ENCODE peak calls at places on chromosome 2, in eight cellular contexts. One of them, this sample, is unnamed.
A peak's percentile ranks its signal among the peaks of the same experiment; 100 is the strongest.

GRCh38 chr2:209463226-209463625 is 39.4 kb downstream of the MAP2 start:
- DNase-seq in fibroblast of mammary gland: no peak
- DNase-seq in astrocyte of the cerebellum: no peak
- DNase-seq in GM12878: no peak
- DNase-seq in adipocyte: peak; percentile 7
- DNase-seq in fibroblast of lung: no peak
- DNase-seq in MM.1S: no peak
- DNase-seq in Peyer's patch: no peak
- DNase-seq in this sample: peak; percentile 37

GRCh38 chr2:144438722-144439508 is 81.0 kb downstream of the ZEB2 start:
- DNase-seq in fibroblast of mammary gland: no peak
- DNase-seq in fibroblast of lung: no peak
- DNase-seq in adipocyte: no peak
- DNase-seq in MM.1S: no peak
- DNase-seq in Peyer's patch: no peak
- DNase-seq in GM12878: no peak
- DNase-seq in astrocyte of the cerebellum: no peak
- DNase-seq in this sample: no peak

GRCh38 chr2:120539937-120540718 is 194.2 kb downstream of the INHBB start:
- DNase-seq in astrocyte of the cerebellum: peak; percentile 63
- DNase-seq in Peyer's patch: no peak
- DNase-seq in GM12878: no peak
- DNase-seq in MM.1S: no peak
- DNase-seq in fibroblast of mammary gland: peak; percentile 95
- DNase-seq in fibroblast of lung: peak; percentile 88
- DNase-seq in adipocyte: peak; percentile 99
- DNase-seq in this sample: peak; percentile 96

GRCh38 chr2:56537756-56538155 is 354.0 kb downstream of the CCDC85A start:
- DNase-seq in astrocyte of the cerebellum: no peak
- DNase-seq in Peyer's patch: no peak
- DNase-seq in MM.1S: no peak
- DNase-seq in fibroblast of mammary gland: no peak
- DNase-seq in adipocyte: no peak
- DNase-seq in fibroblast of lung: peak; percentile 39
- DNase-seq in GM12878: no peak
- DNase-seq in this sample: no peak

GRCh38 chr2:9774266-9774665 is 69.0 kb upstream of the TAF1B start:
- DNase-seq in Peyer's patch: peak; percentile 45
- DNase-seq in adipocyte: no peak
- DNase-seq in GM12878: no peak
- DNase-seq in fibroblast of mammary gland: no peak
- DNase-seq in astrocyte of the cerebellum: no peak
- DNase-seq in MM.1S: no peak
- DNase-seq in fibroblast of lung: no peak
- DNase-seq in this sample: no peak

GRCh38 chr2:210768329-210768910 is 212.0 kb downstream of the CPS1 start:
- DNase-seq in fibroblast of lung: no peak
- DNase-seq in adipocyte: no peak
- DNase-seq in MM.1S: no peak
- DNase-seq in GM12878: no peak
- DNase-seq in fibroblast of mammary gland: no peak
- DNase-seq in astrocyte of the cerebellum: no peak
- DNase-seq in Peyer's patch: no peak
- DNase-seq in this sample: no peak

GRCh38 chr2:148658807-148659722 is 14.5 kb downstream of the EPC2 start:
- DNase-seq in GM12878: peak; percentile 56
- DNase-seq in MM.1S: peak; percentile 75
- DNase-seq in astrocyte of the cerebellum: no peak
- DNase-seq in fibroblast of mammary gland: peak; percentile 77
- DNase-seq in adipocyte: peak; percentile 33
- DNase-seq in fibroblast of lung: peak; percentile 55
- DNase-seq in Peyer's patch: no peak
- DNase-seq in this sample: peak; percentile 55

GRCh38 chr2:120381192-120381591 is 35.3 kb downstream of the INHBB start:
- DNase-seq in adipocyte: no peak
- DNase-seq in Peyer's patch: no peak
- DNase-seq in MM.1S: no peak
- DNase-seq in fibroblast of mammary gland: no peak
- DNase-seq in fibroblast of lung: no peak
- DNase-seq in GM12878: no peak
- DNase-seq in astrocyte of the cerebellum: no peak
- DNase-seq in this sample: no peak

GRCh38 chr2:219218279-219219112 is at the start of gene ABCB6:
- DNase-seq in adipocyte: peak; percentile 98
- DNase-seq in astrocyte of the cerebellum: peak; percentile 84
- DNase-seq in fibroblast of mammary gland: peak; percentile 90
- DNase-seq in fibroblast of lung: peak; percentile 90
- DNase-seq in MM.1S: peak; percentile 94
- DNase-seq in Peyer's patch: peak; percentile 94
- DNase-seq in GM12878: peak; percentile 63
- DNase-seq in this sample: peak; percentile 98

GRCh38 chr2:8154270-8154669 is 527.6 kb upstream of the ID2 start:
- DNase-seq in adipocyte: no peak
- DNase-seq in GM12878: no peak
- DNase-seq in Peyer's patch: no peak
- DNase-seq in fibroblast of mammary gland: no peak
- DNase-seq in astrocyte of the cerebellum: no peak
- DNase-seq in MM.1S: no peak
- DNase-seq in fibroblast of lung: no peak
- DNase-seq in this sample: peak; percentile 37

GRCh38 chr2:54767921-54768320 is 44.5 kb downstream of the EML6 start:
- DNase-seq in GM12878: no peak
- DNase-seq in Peyer's patch: no peak
- DNase-seq in adipocyte: peak; percentile 57
- DNase-seq in astrocyte of the cerebellum: peak; percentile 37
- DNase-seq in fibroblast of mammary gland: peak; percentile 88
- DNase-seq in MM.1S: peak; percentile 59
- DNase-seq in fibroblast of lung: peak; percentile 61
- DNase-seq in this sample: peak; percentile 87

GRCh38 chr2:113284481-113284880 is 5.8 kb upstream of the PAX8 start:
- DNase-seq in astrocyte of the cerebellum: no peak
- DNase-seq in fibroblast of mammary gland: peak; percentile 16
- DNase-seq in fibroblast of lung: peak; percentile 58
- DNase-seq in adipocyte: peak; percentile 22
- DNase-seq in Peyer's patch: no peak
- DNase-seq in GM12878: no peak
- DNase-seq in MM.1S: no peak
- DNase-seq in this sample: peak; percentile 18

GRCh38 chr2:10140841-10141610 is 18.5 kb downstream of the RRM2 start:
- DNase-seq in MM.1S: no peak
- DNase-seq in fibroblast of lung: no peak
- DNase-seq in GM12878: no peak
- DNase-seq in fibroblast of mammary gland: no peak
- DNase-seq in adipocyte: no peak
- DNase-seq in Peyer's patch: no peak
- DNase-seq in astrocyte of the cerebellum: no peak
- DNase-seq in this sample: no peak

GRCh38 chr2:112884869-112885502 is 26.0 kb upstream of the IL37 start:
- DNase-seq in Peyer's patch: peak; percentile 61
- DNase-seq in adipocyte: peak; percentile 41
- DNase-seq in fibroblast of mammary gland: peak; percentile 41
- DNase-seq in astrocyte of the cerebellum: no peak
- DNase-seq in MM.1S: peak; percentile 80
- DNase-seq in GM12878: peak; percentile 39
- DNase-seq in fibroblast of lung: no peak
- DNase-seq in this sample: peak; percentile 12

GRCh38 chr2:43218221-43218549 is 8.2 kb downstream of the ZFP36L2 start:
- DNase-seq in MM.1S: no peak
- DNase-seq in Peyer's patch: no peak
- DNase-seq in adipocyte: peak; percentile 69
- DNase-seq in GM12878: no peak
- DNase-seq in astrocyte of the cerebellum: no peak
- DNase-seq in fibroblast of lung: peak; percentile 40
- DNase-seq in fibroblast of mammary gland: peak; percentile 26
- DNase-seq in this sample: peak; percentile 44
- H3K4me3 ChIP-seq in MM.1S: peak overlapping the region; percentile 97
- H3K4me3 ChIP-seq in Peyer's patch: peak overlapping the region; percentile 95
- H3K4me3 ChIP-seq in adipocyte: no peak overlapping the region
- H3K4me3 ChIP-seq in GM12878: peak overlapping the region; percentile 81
- H3K4me3 ChIP-seq in astrocyte of the cerebellum: no peak overlapping the region
- H3K4me3 ChIP-seq in fibroblast of lung: no peak overlapping the region
- H3K4me3 ChIP-seq in fibroblast of mammary gland: no peak overlapping the region
- H3K4me3 ChIP-seq in this sample: no peak overlapping the region

GRCh38 chr2:238216651-238217184 is 13.2 kb upstream of the ILKAP start:
- DNase-seq in astrocyte of the cerebellum: no peak
- DNase-seq in fibroblast of lung: no peak
- DNase-seq in adipocyte: no peak
- DNase-seq in MM.1S: no peak
- DNase-seq in Peyer's patch: no peak
- DNase-seq in fibroblast of mammary gland: no peak
- DNase-seq in GM12878: no peak
- DNase-seq in this sample: no peak

GRCh38 chr2:238225121-238225520 is 14.7 kb downstream of the HES6 start:
- DNase-seq in Peyer's patch: no peak
- DNase-seq in fibroblast of mammary gland: no peak
- DNase-seq in astrocyte of the cerebellum: no peak
- DNase-seq in fibroblast of lung: no peak
- DNase-seq in MM.1S: no peak
- DNase-seq in GM12878: no peak
- DNase-seq in adipocyte: no peak
- DNase-seq in this sample: no peak

GRCh38 chr2:238224636-238225035 is 15.2 kb downstream of the HES6 start:
- DNase-seq in Peyer's patch: no peak
- DNase-seq in fibroblast of lung: no peak
- DNase-seq in fibroblast of mammary gland: no peak
- DNase-seq in adipocyte: no peak
- DNase-seq in astrocyte of the cerebellum: no peak
- DNase-seq in MM.1S: no peak
- DNase-seq in GM12878: no peak
- DNase-seq in this sample: no peak

GRCh38 chr2:238220274-238220891 is 16.9 kb upstream of the ILKAP start:
- DNase-seq in adipocyte: no peak
- DNase-seq in GM12878: no peak
- DNase-seq in Peyer's patch: no peak
- DNase-seq in fibroblast of mammary gland: no peak
- DNase-seq in fibroblast of lung: no peak
- DNase-seq in MM.1S: no peak
- DNase-seq in astrocyte of the cerebellum: no peak
- DNase-seq in this sample: no peak

GRCh38 chr2:238220892-238221521 is 17.5 kb upstream of the ILKAP start:
- DNase-seq in fibroblast of lung: peak; percentile 30
- DNase-seq in fibroblast of mammary gland: peak; percentile 48
- DNase-seq in GM12878: no peak
- DNase-seq in adipocyte: no peak
- DNase-seq in astrocyte of the cerebellum: no peak
- DNase-seq in Peyer's patch: no peak
- DNase-seq in MM.1S: no peak
- DNase-seq in this sample: no peak
- H3K4me3 ChIP-seq in fibroblast of lung: no peak overlapping the region
- H3K4me3 ChIP-seq in fibroblast of mammary gland: peak overlapping the region; percentile 13
- H3K4me3 ChIP-seq in GM12878: no peak overlapping the region
- H3K4me3 ChIP-seq in adipocyte: no peak overlapping the region
- H3K4me3 ChIP-seq in astrocyte of the cerebellum: no peak overlapping the region
- H3K4me3 ChIP-seq in Peyer's patch: no peak overlapping the region
- H3K4me3 ChIP-seq in MM.1S: no peak overlapping the region
- H3K4me3 ChIP-seq in this sample: no peak overlapping the region

GRCh38 chr2:237167934-237168333 is 82.2 kb downstream of the COPS8 start:
- DNase-seq in fibroblast of mammary gland: no peak
- DNase-seq in adipocyte: no peak
- DNase-seq in MM.1S: no peak
- DNase-seq in fibroblast of lung: no peak
- DNase-seq in Peyer's patch: no peak
- DNase-seq in astrocyte of the cerebellum: no peak
- DNase-seq in GM12878: no peak
- DNase-seq in this sample: no peak

GRCh38 chr2:237170017-237170416 is 84.3 kb downstream of the COPS8 start:
- DNase-seq in Peyer's patch: no peak
- DNase-seq in MM.1S: no peak
- DNase-seq in fibroblast of mammary gland: peak; percentile 95
- DNase-seq in GM12878: no peak
- DNase-seq in fibroblast of lung: no peak
- DNase-seq in adipocyte: no peak
- DNase-seq in astrocyte of the cerebellum: no peak
- DNase-seq in this sample: no peak

GRCh38 chr2:237171895-237172294 is 86.2 kb downstream of the COPS8 start:
- DNase-seq in MM.1S: no peak
- DNase-seq in GM12878: no peak
- DNase-seq in fibroblast of lung: no peak
- DNase-seq in fibroblast of mammary gland: no peak
- DNase-seq in adipocyte: no peak
- DNase-seq in astrocyte of the cerebellum: no peak
- DNase-seq in Peyer's patch: no peak
- DNase-seq in this sample: no peak

GRCh38 chr2:237167038-237167437 is 81.3 kb downstream of the COPS8 start:
- DNase-seq in MM.1S: no peak
- DNase-seq in Peyer's patch: no peak
- DNase-seq in astrocyte of the cerebellum: no peak
- DNase-seq in adipocyte: no peak
- DNase-seq in GM12878: no peak
- DNase-seq in fibroblast of lung: no peak
- DNase-seq in fibroblast of mammary gland: no peak
- DNase-seq in this sample: no peak

DNA sequence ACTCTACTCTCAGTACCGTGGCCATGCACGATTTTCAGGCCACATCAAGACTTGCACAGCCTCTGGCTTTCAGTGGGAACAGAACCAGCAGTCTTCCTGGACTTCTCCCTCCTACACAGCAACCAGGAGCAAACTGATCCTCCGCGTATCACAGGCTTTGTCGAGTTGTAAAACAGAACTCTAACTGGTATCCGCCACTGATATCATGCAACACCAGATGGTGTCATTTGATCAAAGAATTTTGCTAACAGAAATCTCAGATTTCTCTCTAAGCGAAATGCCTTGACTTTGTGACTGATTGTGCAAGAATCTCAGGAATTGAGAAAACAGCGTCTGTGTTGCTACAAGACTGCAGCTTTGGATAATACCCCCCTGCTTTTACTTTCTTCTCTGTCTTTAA is 85.7 kb downstream of the COPS8 start:
- DNase-seq in Peyer's patch: no peak
- DNase-seq in fibroblast of lung: peak; percentile 95
- DNase-seq in adipocyte: peak; percentile 97
- DNase-seq in astrocyte of the cerebellum: peak; percentile 92
- DNase-seq in GM12878: no peak
- DNase-seq in fibroblast of mammary gland: peak; percentile 97
- DNase-seq in MM.1S: no peak
- DNase-seq in this sample: peak; percentile 97
- H3K4me3 ChIP-seq in Peyer's patch: no peak overlapping the region
- H3K4me3 ChIP-seq in fibroblast of lung: no peak overlapping the region
- H3K4me3 ChIP-seq in adipocyte: peak overlapping the region; percentile 72
- H3K4me3 ChIP-seq in astrocyte of the cerebellum: no peak overlapping the region
- H3K4me3 ChIP-seq in GM12878: no peak overlapping the region
- H3K4me3 ChIP-seq in fibroblast of mammary gland: no peak overlapping the region
- H3K4me3 ChIP-seq in MM.1S: no peak overlapping the region
- H3K4me3 ChIP-seq in this sample: no peak overlapping the region

DNA sequence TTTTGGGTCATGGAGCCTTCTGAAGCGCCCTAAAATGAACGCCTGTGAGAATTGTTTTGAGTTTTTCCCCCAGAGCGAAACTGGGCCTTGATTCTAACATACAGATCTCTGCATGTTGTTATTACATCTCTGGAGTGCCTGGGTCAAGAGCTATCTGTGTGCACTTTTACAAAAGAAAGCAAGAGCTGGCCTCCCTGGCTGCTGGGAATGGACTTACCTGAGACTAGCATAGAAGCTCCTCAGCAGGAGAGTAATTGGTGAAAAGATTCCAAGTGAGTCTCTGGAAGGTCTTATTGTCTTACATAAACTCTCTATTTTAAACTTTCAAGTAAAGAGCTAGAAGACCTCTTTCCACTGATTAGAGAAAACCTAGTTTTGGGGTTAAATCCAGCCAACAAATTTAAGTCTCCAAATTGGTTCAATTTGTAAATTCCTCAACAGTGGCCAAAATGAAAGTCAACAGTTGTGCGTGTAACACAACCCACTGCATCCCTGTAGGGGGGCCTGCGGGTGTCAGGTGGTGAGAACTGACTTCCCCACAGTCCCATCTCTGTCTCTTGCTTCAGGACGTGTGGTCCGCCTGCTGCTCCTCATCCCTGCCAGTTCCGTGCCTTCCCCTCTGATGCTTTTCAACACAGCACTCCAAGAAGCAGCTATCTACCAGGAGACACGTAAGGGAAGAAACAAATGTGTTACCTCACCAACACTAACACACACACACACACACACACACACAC is 206.1 kb downstream of the SH3BP4 start:
- DNase-seq in GM12878: no peak
- DNase-seq in MM.1S: no peak
- DNase-seq in fibroblast of mammary gland: no peak
- DNase-seq in Peyer's patch: no peak
- DNase-seq in astrocyte of the cerebellum: no peak
- DNase-seq in fibroblast of lung: no peak
- DNase-seq in adipocyte: no peak
- DNase-seq in this sample: no peak
- H3K4me3 ChIP-seq in GM12878: no peak overlapping the region
- H3K4me3 ChIP-seq in MM.1S: no peak overlapping the region
- H3K4me3 ChIP-seq in fibroblast of mammary gland: no peak overlapping the region
- H3K4me3 ChIP-seq in Peyer's patch: no peak overlapping the region
- H3K4me3 ChIP-seq in astrocyte of the cerebellum: no peak overlapping the region
- H3K4me3 ChIP-seq in fibroblast of lung: no peak overlapping the region
- H3K4me3 ChIP-seq in adipocyte: no peak overlapping the region
- H3K4me3 ChIP-seq in this sample: no peak overlapping the region